ENCODE peak calls at places on chromosomes 11 and 22, in seven cellular contexts. G is HCT116, O is K562, W is H1, I is SK-N-SH, P is GM12878, B is HepG2. X is an unnamed sample. For H3K27me3, the result is how much of the 10 kb centered on the place peaks cover.

GRCh38 chr11:61505640-61506155 is 2.9 kb upstream of the LRRC10B start:
- DNase-seq in G (no peak), O (no peak), W (no peak), I (no peak), P (no peak), B (no peak), X (no peak)

GRCh38 chr11:11909727-11910126 is 68.0 kb downstream of the USP47 start:
- DNase-seq in G (no peak), O (no peak), W (no peak), I (no peak), P (no peak), B (no peak), X (no peak)

GRCh38 chr11:60918251-60918940 is 4.4 kb downstream of the TMEM109 start:
- DNase-seq in G (no peak), O (peak), W (no peak), I (no peak), P (no peak), B (no peak), X (no peak)

GRCh38 chr11:10051868-10052586 is 242.0 kb downstream of the SBF2 start:
- DNase-seq in G (no peak), O (no peak), W (no peak), I (no peak), P (no peak), B (no peak), X (no peak)

GRCh38 chr11:16603890-16604783 is 134.3 kb upstream of the C11orf58 start:
- DNase-seq in G (no peak), O (peak), W (no peak), I (peak), P (no peak), B (no peak), X (no peak)

GRCh38 chr11:23359297-23359696 is 499.0 kb upstream of the CCDC179 start:
- DNase-seq in G (no peak), O (no peak), W (no peak), I (no peak), P (no peak), B (peak), X (no peak)

GRCh38 chr11:72781063-72781312 is 12.9 kb downstream of the STARD10 start:
- DNase-seq in G (no peak), O (no peak), W (no peak), I (no peak), P (no peak), B (no peak), X (no peak)

GRCh38 chr22:44291265-44292006 is 21.3 kb downstream of the SHISAL1 start:
- DNase-seq in G (no peak), O (no peak), W (no peak), I (no peak), P (no peak), B (no peak), X (no peak)

GRCh38 chr11:9219572-9219971 is 45.6 kb downstream of the DENND5A start:
- DNase-seq in G (no peak), O (no peak), W (no peak), I (no peak), P (no peak), B (no peak), X (no peak)

GRCh38 chr22:28832731-28833130 is 32.4 kb upstream of the XBP1 start:
- DNase-seq in G (no peak), O (no peak), W (no peak), I (no peak), P (no peak), B (no peak), X (no peak)

GRCh38 chr11:101974255-101974654 is 57.9 kb upstream of the ANGPTL5 start:
- DNase-seq in G (no peak), O (no peak), W (no peak), I (no peak), P (no peak), B (peak), X (no peak)

GRCh38 chr22:33443688-33444087 is 385.5 kb upstream of the SYN3 start:
- DNase-seq in G (no peak), O (no peak), W (no peak), I (no peak), P (no peak), B (no peak), X (no peak)

GRCh38 chr11:7527029-7527428 is 13.2 kb downstream of the PPFIBP2 start:
- DNase-seq in G (no peak), O (no peak), W (no peak), I (no peak), P (no peak), B (no peak), X (no peak)

GRCh38 chr11:128361451-128362020 is 225.8 kb downstream of the ETS1 start:
- DNase-seq in G (no peak), O (no peak), W (no peak), I (no peak), P (no peak), B (no peak), X (no peak)

GRCh38 chr11:117972044-117972443 is 14.2 kb upstream of the IL10RA start:
- DNase-seq in G (no peak), O (no peak), W (no peak), I (no peak), P (no peak), B (no peak), X (no peak)

GRCh38 chr22:38097557-38098409 is 12.7 kb downstream of the BAIAP2L2 start:
- DNase-seq in G (peak), O (peak), W (no peak), I (no peak), P (no peak), B (no peak), X (no peak)

GRCh38 chr11:113623114-113623513 is 83.0 kb downstream of the TMPRSS5 start:
- DNase-seq in G (no peak), O (no peak), W (no peak), I (no peak), P (no peak), B (no peak), X (no peak)

GRCh38 chr11:35165416-35166368 is 26.7 kb downstream of the CD44 start:
- DNase-seq in G (no peak), O (no peak), W (no peak), I (no peak), P (peak), B (no peak), X (no peak)

GRCh38 chr11:2770556-2771301 is 70.9 kb upstream of the KCNQ1OT1 start:
- DNase-seq in G (no peak), O (no peak), W (no peak), I (no peak), P (no peak), B (no peak), X (no peak)

GRCh38 chr11:22938691-22939090 is 78.4 kb upstream of the CCDC179 start:
- DNase-seq in G (no peak), O (no peak), W (no peak), I (no peak), P (no peak), B (no peak), X (no peak)

GRCh38 chr11:36254739-36255138 is 34.5 kb downstream of the COMMD9 start:
- DNase-seq in G (no peak), O (no peak), W (no peak), I (no peak), P (no peak), B (no peak), X (no peak)

GRCh38 chr11:128437137-128437536 is 150.2 kb downstream of the ETS1 start:
- DNase-seq in G (no peak), O (no peak), W (no peak), I (no peak), P (no peak), B (no peak), X (no peak)

GRCh38 chr11:6856871-6857270 is 6.0 kb upstream of the OR10A2 start:
- DNase-seq in G (no peak), O (no peak), W (no peak), I (no peak), P (no peak), B (no peak), X (no peak)

GRCh38 chr22:17547995-17548755 is 15.1 kb upstream of the SLC25A18 start:
- DNase-seq in G (no peak), O (peak), W (no peak), I (no peak), P (no peak), B (no peak), X (no peak)

GRCh38 chr11:105609832-105610781 is at the start of gene GRIA4:
- DNase-seq in G (no peak), O (no peak), W (no peak), I (peak), P (no peak), B (no peak), X (peak)

GRCh38 chr11:3867209-3868071 is 12.0 kb downstream of the STIM1 start:
- DNase-seq in G (no peak), O (peak), W (no peak), I (peak), P (peak), B (peak), X (no peak)

GRCh38 chr11:33997473-33998347 is 53.8 kb upstream of the CAPRIN1 start:
- DNase-seq in G (no peak), O (peak), W (no peak), I (peak), P (no peak), B (no peak), X (no peak)

GRCh38 chr11:10480026-10480425 is 25.0 kb downstream of the AMPD3 start:
- DNase-seq in G (no peak), O (no peak), W (no peak), I (no peak), P (no peak), B (no peak), X (no peak)

GRCh38 chr11:105046898-105047579 is 1.9 kb upstream of the CARD16 start:
- DNase-seq in G (no peak), O (no peak), W (no peak), I (no peak), P (no peak), B (peak), X (peak)

GRCh38 chr11:30753504-30753903 is 167.4 kb upstream of the MPPED2 start:
- DNase-seq in G (no peak), O (no peak), W (no peak), I (no peak), P (no peak), B (no peak), X (no peak)

DNA sequence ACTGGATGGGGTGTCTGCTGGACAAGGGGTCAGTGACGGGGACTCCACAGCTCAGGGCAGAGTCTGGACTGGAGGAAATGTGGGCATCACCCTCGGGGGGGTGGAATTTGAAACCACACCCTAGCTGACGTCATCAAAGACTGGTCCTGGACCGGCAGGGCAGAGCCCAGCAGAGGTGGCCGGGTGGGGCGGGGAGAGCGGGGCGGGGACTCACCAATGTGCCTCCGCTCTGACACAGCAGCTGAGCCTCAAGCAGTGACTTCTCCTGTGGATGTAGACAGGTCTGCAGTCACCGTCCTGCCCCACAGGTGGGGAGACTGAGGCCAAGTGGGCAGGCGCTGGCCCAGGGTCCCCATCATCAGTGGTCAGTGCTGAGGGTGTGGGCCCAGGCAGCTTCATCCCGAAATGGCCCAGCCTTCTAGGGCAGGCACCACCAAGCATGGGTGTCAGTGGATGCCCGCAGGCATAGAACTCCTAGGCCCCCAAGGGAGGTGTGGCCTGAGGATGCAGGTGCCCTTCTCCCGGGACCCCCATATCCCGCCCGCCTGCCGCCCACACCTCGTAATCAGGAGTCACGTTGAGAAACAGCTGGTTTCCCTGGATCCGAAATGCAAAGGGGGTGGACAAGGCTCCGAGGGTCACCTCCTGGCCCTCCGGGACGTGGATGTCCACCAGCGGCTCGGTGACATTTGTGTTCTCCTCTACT is 603 bp downstream of the CDHR5 start:
- DNase-seq in G (peak), O (no peak), W (no peak), I (no peak), P (no peak), B (no peak), X (no peak)
- TF ChIP-seq YY1 in G (no peak), O (no peak), W (no peak), I (no peak), P (no peak), B (no peak), X (no peak)

GRCh38 chr11:69651834-69652620 is 11.1 kb downstream of the CCND1 start:
- DNase-seq in G (no peak), O (no peak), W (no peak), I (no peak), P (no peak), B (no peak), X (no peak)

GRCh38 chr11:69654660-69655478 is 13.9 kb downstream of the CCND1 start:
- DNase-seq in G (no peak), O (no peak), W (no peak), I (no peak), P (no peak), B (peak), X (no peak)

GRCh38 chr11:69653406-69653960 is 12.5 kb downstream of the CCND1 start:
- DNase-seq in G (no peak), O (no peak), W (no peak), I (no peak), P (no peak), B (no peak), X (no peak)

GRCh38 chr11:69654001-69654659 is 13.2 kb downstream of the CCND1 start:
- DNase-seq in G (no peak), O (no peak), W (no peak), I (peak), P (no peak), B (no peak), X (no peak)

DNA sequence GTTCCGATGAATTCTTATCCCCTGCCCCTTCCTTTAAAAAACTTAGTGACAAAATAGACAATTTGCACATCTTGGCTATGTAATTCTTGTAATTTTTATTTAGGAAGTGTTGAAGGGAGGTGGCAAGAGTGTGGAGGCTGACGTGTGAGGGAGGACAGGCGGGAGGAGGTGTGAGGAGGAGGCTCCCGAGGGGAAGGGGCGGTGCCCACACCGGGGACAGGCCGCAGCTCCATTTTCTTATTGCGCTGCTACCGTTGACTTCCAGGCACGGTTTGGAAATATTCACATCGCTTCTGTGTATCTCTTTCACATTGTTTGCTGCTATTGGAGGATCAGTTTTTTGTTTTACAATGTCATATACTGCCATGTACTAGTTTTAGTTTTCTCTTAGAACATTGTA is 12.0 kb downstream of the CCND1 start:
- DNase-seq in G (no peak), O (no peak), W (no peak), I (no peak), P (no peak), B (no peak), X (no peak)
- H3K4me3 ChIP-seq in G (no peak), O (no peak), W (no peak), I (no peak), P (no peak), B (no peak), X (no peak)

GRCh38 chr22:19775496-19776325 is 15.1 kb downstream of the TBX1 start:
- DNase-seq in G (no peak), O (no peak), W (no peak), I (no peak), P (no peak), B (no peak), X (no peak)

GRCh38 chr22:19779011-19779421 is 18.4 kb downstream of the TBX1 start:
- DNase-seq in G (no peak), O (no peak), W (no peak), I (no peak), P (no peak), B (no peak), X (no peak)

GRCh38 chr22:19774628-19775027 is 14.1 kb downstream of the TBX1 start:
- DNase-seq in G (no peak), O (no peak), W (no peak), I (no peak), P (no peak), B (no peak), X (no peak)

GRCh38 chr22:19773470-19774040 is 13.0 kb downstream of the TBX1 start:
- DNase-seq in G (no peak), O (no peak), W (no peak), I (no peak), P (no peak), B (no peak), X (no peak)

GRCh38 chr22:19776433-19777031 is 16.0 kb downstream of the TBX1 start:
- DNase-seq in G (no peak), O (peak), W (no peak), I (no peak), P (no peak), B (no peak), X (no peak)
- H3K27me3 ChIP-seq in G (under half), O (under half), W (under half), I (under half), P (under half), B (half or more), X (under half)

GRCh38 chr11:100905684-100906083 is 218.6 kb downstream of the ARHGAP42 start:
- DNase-seq in G (no peak), O (no peak), W (no peak), I (no peak), P (no peak), B (no peak), X (no peak)

GRCh38 chr11:100910808-100911207 is 218.8 kb downstream of the PGR start:
- DNase-seq in G (no peak), O (no peak), W (no peak), I (no peak), P (peak), B (no peak), X (no peak)

GRCh38 chr11:100903284-100903683 is 216.2 kb downstream of the ARHGAP42 start:
- DNase-seq in G (no peak), O (no peak), W (no peak), I (no peak), P (no peak), B (no peak), X (no peak)

GRCh38 chr11:100914415-100914814 is 215.2 kb downstream of the PGR start:
- DNase-seq in G (no peak), O (no peak), W (no peak), I (no peak), P (no peak), B (no peak), X (no peak)

DNA sequence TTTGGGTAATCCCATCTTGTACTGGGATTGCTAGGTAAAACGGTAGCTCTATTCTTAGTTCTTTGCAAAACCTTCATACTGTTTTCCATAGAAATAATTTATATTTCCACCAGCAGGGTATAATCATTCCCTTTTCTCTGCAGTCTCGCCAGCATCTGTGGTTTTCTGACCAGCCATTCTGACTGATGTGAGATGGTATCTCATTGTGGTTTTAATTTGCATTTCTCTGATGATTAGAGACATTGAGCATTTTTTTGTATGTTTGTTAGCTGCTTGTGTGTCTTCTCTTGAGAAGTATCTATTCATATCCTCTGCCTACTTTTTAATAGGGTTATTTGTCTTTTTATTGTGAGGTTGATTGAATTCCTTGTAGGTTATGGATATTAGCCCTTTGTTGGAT is 220.9 kb downstream of the PGR start:
- DNase-seq in G (no peak), O (no peak), W (no peak), I (no peak), P (no peak), B (no peak), X (no peak)
- TF ChIP-seq YY1 in G (no peak), O (no peak), W (no peak), I (no peak), P (no peak), B (no peak), X (no peak)

GRCh38 chr11:85717360-85717927 is 31.4 kb upstream of the CCDC89 start:
- DNase-seq in G (no peak), O (no peak), W (no peak), I (no peak), P (no peak), B (no peak), X (no peak)

GRCh38 chr11:85721191-85721590 is 35.2 kb upstream of the CCDC89 start:
- DNase-seq in G (no peak), O (no peak), W (no peak), I (no peak), P (no peak), B (no peak), X (no peak)

GRCh38 chr11:85723088-85723487 is 37.1 kb upstream of the CCDC89 start:
- DNase-seq in G (no peak), O (no peak), W (no peak), I (no peak), P (no peak), B (no peak), X (no peak)

GRCh38 chr11:85718126-85718943 is 32.3 kb upstream of the CCDC89 start:
- DNase-seq in G (no peak), O (no peak), W (no peak), I (no peak), P (no peak), B (no peak), X (no peak)

DNA sequence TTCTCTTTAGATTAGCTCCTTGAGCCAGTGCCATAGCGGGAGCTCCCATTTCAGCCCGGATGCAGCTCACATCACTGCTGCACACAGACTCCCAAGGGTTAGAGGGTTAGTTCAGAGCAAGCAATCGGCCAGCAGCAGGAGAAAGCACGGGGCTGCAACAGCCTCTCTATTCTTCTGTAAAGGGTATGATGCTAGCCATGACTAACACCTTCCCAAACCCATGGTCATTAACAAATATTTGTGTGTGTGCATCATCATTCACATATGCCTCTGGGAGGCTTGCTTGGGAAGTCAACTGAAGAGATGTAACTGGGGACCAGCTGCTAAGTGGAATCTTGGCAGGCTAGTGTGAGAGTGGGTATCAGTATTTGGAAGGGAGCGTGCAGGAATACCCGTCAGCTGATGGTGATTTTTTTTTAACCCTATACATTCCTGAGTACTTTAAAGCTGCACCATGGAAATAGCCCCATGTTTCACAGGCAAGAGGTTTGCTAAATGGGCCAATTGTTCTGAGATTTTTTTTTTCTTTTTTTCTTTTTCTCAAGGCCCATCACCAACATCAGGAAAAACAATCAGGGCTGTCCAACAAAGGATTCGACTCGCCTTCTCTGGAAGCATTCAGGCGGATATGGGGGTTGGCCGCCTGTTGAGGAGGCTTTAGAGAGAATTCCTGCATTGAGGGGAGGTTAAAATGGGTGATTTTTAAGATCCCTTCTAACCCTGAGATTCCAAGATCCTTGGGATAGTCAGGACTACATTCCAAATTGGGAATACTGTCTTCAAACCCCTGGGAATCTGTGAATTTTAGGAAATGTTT is 33.2 kb upstream of the CCDC89 start:
- DNase-seq in G (peak), O (no peak), W (peak), I (no peak), P (no peak), B (peak), X (peak)
- H3K4me3 ChIP-seq in G (no peak), O (no peak), W (no peak), I (peak), P (no peak), B (no peak), X (peak)

GRCh38 chr11:71340076-71340606 is 87.8 kb upstream of the SHANK2 start:
- DNase-seq in G (no peak), O (no peak), W (no peak), I (no peak), P (no peak), B (no peak), X (no peak)
- H3K27me3 ChIP-seq in G (under half), O (under half), W (under half), I (under half), P (under half), B (half or more), X (under half)

GRCh38 chr22:39773976-39774539 is 119.5 kb downstream of the ENTHD1 start:
- DNase-seq in G (no peak), O (peak), W (no peak), I (no peak), P (peak), B (no peak), X (no peak)
- TF ChIP-seq YY1 in G (no peak), O (no peak), W (no peak), I (no peak), P (no peak), B (no peak), X (no peak)